ENCODE peak calls at places on chromosomes 1 and 21, in nine cellular contexts. One of them, this sample, is unnamed.
A peak's percentile ranks its signal among the peaks of the same experiment; 100 is the strongest.

GRCh38 chr21:34129039-34129891 is 55.9 kb downstream of the MRPS6 start:
- DNase-seq in HuH-7: peak; percentile 23
- DNase-seq in psoas muscle: peak; percentile 67
- DNase-seq in NCI-H1417: peak; percentile 58
- DNase-seq in posterior cingulate gyrus: peak; percentile 62
- DNase-seq in Caki2: no peak
- DNase-seq in mucosa of descending colon: peak; percentile 51
- DNase-seq in bronchial epithelial cell: peak; percentile 63
- DNase-seq in GM10248: no peak
- DNase-seq in this sample: peak; percentile 24

GRCh38 chr1:179366093-179366800 is 476 bp downstream of the AXDND1 start:
- DNase-seq in HuH-7: peak; percentile 19
- DNase-seq in psoas muscle: no peak
- DNase-seq in NCI-H1417: no peak
- DNase-seq in posterior cingulate gyrus: no peak
- DNase-seq in Caki2: no peak
- DNase-seq in mucosa of descending colon: no peak
- DNase-seq in bronchial epithelial cell: no peak
- DNase-seq in GM10248: peak; percentile 15
- DNase-seq in this sample: no peak

GRCh38 chr1:206128192-206128591 is 11.0 kb upstream of the AVPR1B start:
- DNase-seq in HuH-7: no peak
- DNase-seq in psoas muscle: no peak
- DNase-seq in NCI-H1417: no peak
- DNase-seq in posterior cingulate gyrus: no peak
- DNase-seq in Caki2: no peak
- DNase-seq in mucosa of descending colon: no peak
- DNase-seq in bronchial epithelial cell: peak; percentile 41
- DNase-seq in GM10248: no peak
- DNase-seq in this sample: no peak

GRCh38 chr1:179777731-179778130 is 34.6 kb downstream of the FAM163A start:
- DNase-seq in HuH-7: no peak
- DNase-seq in psoas muscle: no peak
- DNase-seq in NCI-H1417: no peak
- DNase-seq in posterior cingulate gyrus: no peak
- DNase-seq in Caki2: no peak
- DNase-seq in mucosa of descending colon: no peak
- DNase-seq in bronchial epithelial cell: no peak
- DNase-seq in GM10248: no peak
- DNase-seq in this sample: no peak

GRCh38 chr1:231419738-231420298 is 2.3 kb downstream of the EGLN1 start:
- DNase-seq in HuH-7: no peak
- DNase-seq in psoas muscle: no peak
- DNase-seq in NCI-H1417: no peak
- DNase-seq in posterior cingulate gyrus: no peak
- DNase-seq in Caki2: no peak
- DNase-seq in mucosa of descending colon: no peak
- DNase-seq in bronchial epithelial cell: no peak
- DNase-seq in GM10248: no peak
- DNase-seq in this sample: no peak

GRCh38 chr21:42341776-42342542 is 8.8 kb downstream of the TFF2 start:
- DNase-seq in HuH-7: no peak
- DNase-seq in psoas muscle: no peak
- DNase-seq in NCI-H1417: no peak
- DNase-seq in posterior cingulate gyrus: no peak
- DNase-seq in Caki2: no peak
- DNase-seq in mucosa of descending colon: no peak
- DNase-seq in bronchial epithelial cell: no peak
- DNase-seq in GM10248: no peak
- DNase-seq in this sample: no peak

GRCh38 chr1:235067396-235068154 is 61.1 kb downstream of the TOMM20 start:
- DNase-seq in HuH-7: no peak
- DNase-seq in psoas muscle: peak; percentile 92
- DNase-seq in NCI-H1417: peak; percentile 42
- DNase-seq in posterior cingulate gyrus: peak; percentile 60
- DNase-seq in Caki2: peak; percentile 98
- DNase-seq in mucosa of descending colon: peak; percentile 86
- DNase-seq in bronchial epithelial cell: peak; percentile 100
- DNase-seq in GM10248: no peak
- DNase-seq in this sample: peak; percentile 100

GRCh38 chr1:85328713-85329376 is 52.4 kb upstream of the BCL10 start:
- DNase-seq in HuH-7: peak; percentile 32
- DNase-seq in psoas muscle: no peak
- DNase-seq in NCI-H1417: no peak
- DNase-seq in posterior cingulate gyrus: no peak
- DNase-seq in Caki2: peak; percentile 86
- DNase-seq in mucosa of descending colon: no peak
- DNase-seq in bronchial epithelial cell: peak; percentile 98
- DNase-seq in GM10248: no peak
- DNase-seq in this sample: peak; percentile 100

GRCh38 chr1:7407547-7407895 is 363.6 kb upstream of the VAMP3 start:
- DNase-seq in HuH-7: no peak
- DNase-seq in psoas muscle: no peak
- DNase-seq in NCI-H1417: no peak
- DNase-seq in posterior cingulate gyrus: no peak
- DNase-seq in Caki2: no peak
- DNase-seq in mucosa of descending colon: no peak
- DNase-seq in bronchial epithelial cell: no peak
- DNase-seq in GM10248: no peak
- DNase-seq in this sample: no peak

GRCh38 chr1:196651637-196652215 is at the start of gene CFH:
- DNase-seq in HuH-7: peak; percentile 4
- DNase-seq in psoas muscle: no peak
- DNase-seq in NCI-H1417: no peak
- DNase-seq in posterior cingulate gyrus: no peak
- DNase-seq in Caki2: no peak
- DNase-seq in mucosa of descending colon: peak; percentile 14
- DNase-seq in bronchial epithelial cell: peak; percentile 78
- DNase-seq in GM10248: no peak
- DNase-seq in this sample: peak; percentile 60

GRCh38 chr1:83910461-83910860 is 88.5 kb downstream of the TTLL7 start:
- DNase-seq in HuH-7: no peak
- DNase-seq in psoas muscle: no peak
- DNase-seq in NCI-H1417: no peak
- DNase-seq in posterior cingulate gyrus: no peak
- DNase-seq in Caki2: no peak
- DNase-seq in mucosa of descending colon: no peak
- DNase-seq in bronchial epithelial cell: peak; percentile 62
- DNase-seq in GM10248: no peak
- DNase-seq in this sample: no peak

GRCh38 chr1:206050655-206051235 is 2.2 kb upstream of the RHEX start:
- DNase-seq in HuH-7: no peak
- DNase-seq in psoas muscle: no peak
- DNase-seq in NCI-H1417: no peak
- DNase-seq in posterior cingulate gyrus: no peak
- DNase-seq in Caki2: peak; percentile 84
- DNase-seq in mucosa of descending colon: peak; percentile 29
- DNase-seq in bronchial epithelial cell: peak; percentile 76
- DNase-seq in GM10248: peak; percentile 63
- DNase-seq in this sample: peak; percentile 77

GRCh38 chr1:154736840-154737239 is 128.9 kb upstream of the ADAR start:
- DNase-seq in HuH-7: no peak
- DNase-seq in psoas muscle: no peak
- DNase-seq in NCI-H1417: no peak
- DNase-seq in posterior cingulate gyrus: peak; percentile 31
- DNase-seq in Caki2: no peak
- DNase-seq in mucosa of descending colon: no peak
- DNase-seq in bronchial epithelial cell: peak; percentile 82
- DNase-seq in GM10248: no peak
- DNase-seq in this sample: peak; percentile 58

GRCh38 chr1:168637350-168637991 is 61.1 kb downstream of the XCL1 start:
- DNase-seq in HuH-7: no peak
- DNase-seq in psoas muscle: no peak
- DNase-seq in NCI-H1417: peak; percentile 85
- DNase-seq in posterior cingulate gyrus: no peak
- DNase-seq in Caki2: peak; percentile 19
- DNase-seq in mucosa of descending colon: no peak
- DNase-seq in bronchial epithelial cell: peak; percentile 63
- DNase-seq in GM10248: peak; percentile 29
- DNase-seq in this sample: peak; percentile 27

GRCh38 chr21:45304945-45305344 is 17.2 kb upstream of the POFUT2 start:
- DNase-seq in HuH-7: no peak
- DNase-seq in psoas muscle: peak; percentile 20
- DNase-seq in NCI-H1417: no peak
- DNase-seq in posterior cingulate gyrus: no peak
- DNase-seq in Caki2: no peak
- DNase-seq in mucosa of descending colon: no peak
- DNase-seq in bronchial epithelial cell: no peak
- DNase-seq in GM10248: no peak
- DNase-seq in this sample: no peak

GRCh38 chr1:83999316-83999819 is 436 bp upstream of the TTLL7 start:
- DNase-seq in HuH-7: peak; percentile 66
- DNase-seq in psoas muscle: peak; percentile 85
- DNase-seq in NCI-H1417: peak; percentile 87
- DNase-seq in posterior cingulate gyrus: peak; percentile 86
- DNase-seq in Caki2: peak; percentile 74
- DNase-seq in mucosa of descending colon: peak; percentile 82
- DNase-seq in bronchial epithelial cell: peak; percentile 44
- DNase-seq in GM10248: peak; percentile 75
- DNase-seq in this sample: peak; percentile 58

GRCh38 chr1:89523597-89524368 is 846 bp upstream of the LRRC8B start:
- DNase-seq in HuH-7: peak; percentile 66
- DNase-seq in psoas muscle: no peak
- DNase-seq in NCI-H1417: peak; percentile 44
- DNase-seq in posterior cingulate gyrus: no peak
- DNase-seq in Caki2: peak; percentile 77
- DNase-seq in mucosa of descending colon: peak; percentile 56
- DNase-seq in bronchial epithelial cell: no peak
- DNase-seq in GM10248: peak; percentile 48
- DNase-seq in this sample: no peak

GRCh38 chr1:204232530-204232929 is 18.7 kb upstream of the GOLT1A start:
- DNase-seq in HuH-7: no peak
- DNase-seq in psoas muscle: no peak
- DNase-seq in NCI-H1417: no peak
- DNase-seq in posterior cingulate gyrus: no peak
- DNase-seq in Caki2: no peak
- DNase-seq in mucosa of descending colon: no peak
- DNase-seq in bronchial epithelial cell: no peak
- DNase-seq in GM10248: no peak
- DNase-seq in this sample: no peak

GRCh38 chr1:198497326-198498220 is 42.9 kb downstream of the ATP6V1G3 start:
- DNase-seq in HuH-7: no peak
- DNase-seq in psoas muscle: no peak
- DNase-seq in NCI-H1417: no peak
- DNase-seq in posterior cingulate gyrus: no peak
- DNase-seq in Caki2: peak; percentile 63
- DNase-seq in mucosa of descending colon: peak; percentile 16
- DNase-seq in bronchial epithelial cell: peak; percentile 55
- DNase-seq in GM10248: peak; percentile 10
- DNase-seq in this sample: peak; percentile 20

GRCh38 chr1:171296897-171297296 is 17.1 kb upstream of the FMO4 start:
- DNase-seq in HuH-7: no peak
- DNase-seq in psoas muscle: no peak
- DNase-seq in NCI-H1417: no peak
- DNase-seq in posterior cingulate gyrus: no peak
- DNase-seq in Caki2: no peak
- DNase-seq in mucosa of descending colon: no peak
- DNase-seq in bronchial epithelial cell: no peak
- DNase-seq in GM10248: no peak
- DNase-seq in this sample: no peak

GRCh38 chr1:116666090-116666489 is 1.4 kb downstream of the IGSF3 start:
- DNase-seq in HuH-7: no peak
- DNase-seq in psoas muscle: no peak
- DNase-seq in NCI-H1417: peak; percentile 54
- DNase-seq in posterior cingulate gyrus: no peak
- DNase-seq in Caki2: no peak
- DNase-seq in mucosa of descending colon: peak; percentile 34
- DNase-seq in bronchial epithelial cell: no peak
- DNase-seq in GM10248: no peak
- DNase-seq in this sample: no peak

GRCh38 chr1:184379111-184379752 is 7.6 kb upstream of the C1orf21 start:
- DNase-seq in HuH-7: peak; percentile 19
- DNase-seq in psoas muscle: no peak
- DNase-seq in NCI-H1417: no peak
- DNase-seq in posterior cingulate gyrus: no peak
- DNase-seq in Caki2: no peak
- DNase-seq in mucosa of descending colon: no peak
- DNase-seq in bronchial epithelial cell: peak; percentile 35
- DNase-seq in GM10248: no peak
- DNase-seq in this sample: no peak

GRCh38 chr1:222048030-222048632 is 306.2 kb upstream of the DUSP10 start:
- DNase-seq in HuH-7: no peak
- DNase-seq in psoas muscle: no peak
- DNase-seq in NCI-H1417: no peak
- DNase-seq in posterior cingulate gyrus: no peak
- DNase-seq in Caki2: peak; percentile 45
- DNase-seq in mucosa of descending colon: no peak
- DNase-seq in bronchial epithelial cell: peak; percentile 37
- DNase-seq in GM10248: peak; percentile 52
- DNase-seq in this sample: peak; percentile 75

GRCh38 chr1:114695430-114696093 is at the start of gene AMPD1:
- DNase-seq in HuH-7: no peak
- DNase-seq in psoas muscle: no peak
- DNase-seq in NCI-H1417: no peak
- DNase-seq in posterior cingulate gyrus: no peak
- DNase-seq in Caki2: no peak
- DNase-seq in mucosa of descending colon: peak; percentile 14
- DNase-seq in bronchial epithelial cell: peak; percentile 56
- DNase-seq in GM10248: no peak
- DNase-seq in this sample: no peak